ENCODE peak calls at places on chromosomes 2 and 18, in nine cellular contexts. B is right cardiac atrium; D is activated CD4-positive, alpha-beta T cell treated with anti-CD3 and anti-CD28 coated beads for 24 hours; E is NCI-H2081 treated with DMSO at 0.1 percent for 48 hours; F is mucosa of descending colon; R is hypothalamus; Z is substantia nigra; Y is AG08395; N is stimulated activated CD4-positive, alpha-beta T cell treated with anti-CD3 and anti-CD28 coated beads, Interleukin-4, amount 100 ng/mL, for 24 hours. Q is an unnamed sample.

GRCh38 chr2:172070936-172071335 is 14.4 kb upstream of the DLX1 start:
- DNase-seq in Z (no peak), N (no peak), D (no peak), B (no peak), F (no peak), Y (no peak), E (no peak), R (no peak), Q (no peak)

GRCh38 chr2:74186038-74186437 is 7.4 kb upstream of the MOB1A start:
- DNase-seq in Y (no peak), Z (peak), D (peak), B (no peak), R (no peak), F (no peak), E (no peak), N (peak), Q (no peak)

GRCh38 chr18:10298346-10298745 is 156.1 kb upstream of the APCDD1 start:
- DNase-seq in N (no peak), D (no peak), F (no peak), E (no peak), Z (no peak), R (no peak), B (no peak), Y (no peak), Q (no peak)

GRCh38 chr2:229314117-229314516 is 43.0 kb upstream of the PID1 start:
- DNase-seq in B (no peak), N (no peak), E (no peak), Y (no peak), Z (no peak), R (no peak), F (no peak), D (no peak), Q (no peak)

GRCh38 chr2:36820942-36821605 is 124.6 kb downstream of the VIT start:
- DNase-seq in Y (no peak), N (no peak), F (peak), R (no peak), B (no peak), Z (no peak), E (no peak), D (no peak), Q (no peak)

GRCh38 chr2:64626963-64627760 is 26.6 kb downstream of the SERTAD2 start:
- DNase-seq in B (peak), E (no peak), Z (peak), N (no peak), D (no peak), Y (no peak), R (no peak), F (no peak), Q (no peak)

GRCh38 chr2:96533292-96534073 is 3.1 kb upstream of the ARID5A start:
- DNase-seq in Z (peak), F (peak), Y (peak), B (peak), E (no peak), R (no peak), D (no peak), N (no peak), Q (peak)

GRCh38 chr2:134181219-134181618 is 72.7 kb upstream of the MGAT5 start:
- DNase-seq in Y (no peak), R (no peak), F (no peak), D (no peak), N (peak), Z (no peak), E (no peak), B (no peak), Q (no peak)

GRCh38 chr2:158716091-158716815 is 78.9 kb upstream of the DAPL1 start:
- DNase-seq in N (no peak), E (no peak), B (peak), R (no peak), Z (no peak), Y (no peak), D (no peak), F (no peak), Q (peak)

Q was measured in MG63.